ENCODE peak calls at places on chromosomes 5 and 9, in nine cellular contexts. L, H, C, Q, G, V, R, X and F are unnamed samples.

GRCh38 chr5:6399978-6400910 is 21.9 kb upstream of the MED10 start:
- DNase-seq in L (no peak), H (no peak), C (no peak), Q (no peak), G (no peak), V (no peak), R (no peak), X (no peak), F (no peak)

GRCh38 chr9:130607640-130608420 is 28.5 kb downstream of the FUBP3 start:
- DNase-seq in L (no peak), H (no peak), C (no peak), Q (no peak), G (no peak), V (no peak), R (no peak), X (no peak), F (no peak)

GRCh38 chr9:111974092-111974681 is 77.6 kb downstream of the UGCG start:
- DNase-seq in L (no peak), H (no peak), C (no peak), Q (no peak), G (no peak), V (no peak), R (no peak), X (no peak), F (no peak)

GRCh38 chr5:100623719-100624118 is 88.5 kb downstream of the FAM174A start:
- DNase-seq in L (peak; percentile 14), H (no peak), C (no peak), Q (no peak), G (no peak), V (no peak), R (no peak), X (no peak), F (peak; percentile 16)

GRCh38 chr5:157143127-157143959 is 678 bp upstream of the MED7 start:
- DNase-seq in L (peak; percentile 40), H (peak; percentile 48), C (peak; percentile 67), Q (peak; percentile 44), G (no peak), V (peak; percentile 34), R (peak; percentile 40), X (peak; percentile 25), F (peak; percentile 87)

GRCh38 chr9:108565651-108566378 is 290.0 kb downstream of the ACTL7B start:
- DNase-seq in L (peak; percentile 82), H (no peak), C (peak; percentile 72), Q (peak; percentile 59), G (peak; percentile 19), V (peak; percentile 22), R (peak; percentile 29), X (no peak), F (peak; percentile 82)

GRCh38 chr5:169548315-169548714 is 35.3 kb upstream of the SPDL1 start:
- DNase-seq in L (peak; percentile 68), H (no peak), C (no peak), Q (no peak), G (no peak), V (no peak), R (no peak), X (no peak), F (no peak)

GRCh38 chr5:111237470-111237869 is 13.3 kb downstream of the CAMK4 start:
- DNase-seq in L (no peak), H (no peak), C (no peak), Q (no peak), G (no peak), V (no peak), R (no peak), X (no peak), F (no peak)

DNA sequence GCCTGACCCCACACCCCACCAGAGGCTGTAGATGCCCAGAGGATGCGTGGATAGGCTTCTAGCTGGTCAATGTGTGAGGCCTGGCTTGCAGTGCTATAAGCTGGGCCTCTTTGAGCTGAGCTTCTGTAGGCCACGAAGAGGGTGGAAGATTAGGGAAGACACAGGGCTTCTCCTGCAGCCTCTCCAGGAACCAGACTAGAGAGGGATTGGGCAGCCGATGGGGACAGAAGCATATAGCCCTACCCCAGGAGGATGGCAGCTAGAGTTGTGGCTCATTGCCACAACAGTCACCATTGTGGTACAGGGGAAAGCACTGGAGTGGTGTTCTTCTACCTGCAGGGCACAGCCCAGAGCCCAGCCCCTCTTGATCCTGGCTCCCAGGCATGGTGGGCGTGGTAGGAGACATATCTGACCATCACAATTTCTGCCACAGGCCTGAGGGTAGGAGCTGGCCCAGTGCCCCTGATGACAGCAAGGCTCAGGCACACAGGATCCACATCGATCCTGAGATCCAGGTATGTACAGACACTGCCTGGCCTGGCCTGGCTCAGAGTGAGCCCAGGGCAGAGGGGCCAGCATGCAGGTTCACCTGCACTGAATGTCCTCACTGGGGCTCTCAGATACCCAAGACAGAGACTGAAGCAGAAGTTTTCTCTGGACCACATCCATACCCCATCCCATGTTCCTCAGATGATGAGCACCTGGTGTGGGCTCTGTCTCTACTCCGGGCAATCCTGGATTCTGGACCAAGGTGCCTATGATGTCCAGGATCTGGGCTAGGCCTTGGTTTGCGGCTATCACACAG is 8.7 kb downstream of the PDLIM4 start:
- DNase-seq in L (no peak), H (no peak), C (no peak), Q (no peak), G (no peak), V (no peak), R (peak; percentile 16), X (no peak), F (no peak)
- TF ChIP-seq POLR2A in L (no peak), H (no peak), C (no peak), Q (no peak), G (no peak), V (no peak), R (no peak), X (no peak), F (no peak)

GRCh38 chr5:132556511-132557424 is at the start of gene RAD50:
- DNase-seq in L (peak; percentile 97), H (peak; percentile 90), C (peak; percentile 97), Q (peak; percentile 96), G (peak; percentile 82), V (peak; percentile 94), R (peak; percentile 89), X (peak; percentile 52), F (peak; percentile 95)
- TF ChIP-seq POLR2A in L (peak; percentile 88), H (peak; percentile 68), C (peak; percentile 77), Q (peak; percentile 87), G (peak; percentile 87), V (peak; percentile 81), R (no peak), X (no peak), F (peak; percentile 94)

GRCh38 chr5:181028032-181028819 is 11.8 kb upstream of the BTNL9 start:
- DNase-seq in L (peak; percentile 86), H (no peak), C (no peak), Q (no peak), G (no peak), V (no peak), R (no peak), X (no peak), F (no peak)
- TF ChIP-seq POLR2A in L (peak; percentile 66), H (no peak), C (no peak), Q (no peak), G (no peak), V (no peak), R (no peak), X (no peak), F (no peak)

GRCh38 chr5:14143843-14144585 is 872 bp downstream of the TRIO start:
- DNase-seq in L (no peak), H (peak; percentile 39), C (peak; percentile 78), Q (peak; percentile 51), G (peak; percentile 42), V (peak; percentile 47), R (peak; percentile 50), X (no peak), F (peak; percentile 56)
- TF ChIP-seq POLR2A in L (no peak), H (no peak), C (no peak), Q (no peak), G (no peak), V (no peak), R (no peak), X (no peak), F (no peak)

DNA sequence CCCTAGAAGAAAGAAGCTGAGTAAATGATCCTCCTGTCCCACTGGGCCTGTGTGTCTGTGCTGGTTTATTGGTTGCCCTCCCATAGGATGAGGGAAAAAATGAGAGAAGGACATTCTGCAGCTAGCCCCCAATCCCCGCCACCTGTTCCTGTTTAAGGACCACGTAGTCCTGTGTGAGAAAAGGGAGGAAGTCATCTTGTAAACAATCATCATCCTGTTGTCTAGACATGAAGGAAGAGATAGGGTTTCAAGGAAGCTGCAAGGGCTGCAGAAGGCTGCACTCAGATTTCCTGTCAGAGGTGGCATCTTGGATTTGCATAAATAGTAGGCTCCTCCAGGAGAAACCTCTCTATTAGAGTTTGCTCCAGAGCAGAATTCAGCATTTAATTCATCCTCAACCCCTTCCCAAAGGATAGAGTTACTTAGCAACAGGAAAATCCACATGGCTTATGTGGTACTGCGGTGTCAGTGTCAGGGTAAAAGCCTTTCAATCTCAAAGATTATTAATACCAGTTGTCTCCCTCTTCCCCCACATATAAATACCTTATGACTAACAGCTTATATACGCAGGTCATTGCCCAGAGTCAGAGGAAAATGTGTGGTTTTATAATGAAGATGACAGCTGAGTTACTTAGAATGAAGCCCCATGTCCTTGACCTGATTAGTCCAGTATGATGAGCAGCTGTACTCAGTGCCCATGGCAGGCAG is 4.6 kb upstream of the DNAJC18 start:
- DNase-seq in L (no peak), H (no peak), C (peak; percentile 20), Q (no peak), G (no peak), V (no peak), R (no peak), X (no peak), F (no peak)
- TF ChIP-seq POLR2A in L (no peak), H (no peak), C (no peak), Q (no peak), G (no peak), V (no peak), R (no peak), X (no peak), F (no peak)